ENCODE peak calls at places on chromosomes 13 and 19, in eight cellular contexts. One of them, this sample, is unnamed. For H3K36me3, the result is how much of the 10 kb centered on the place peaks cover.

GRCh38 chr19:405138-405965 is 3.6 kb downstream of the C2CD4C start:
- DNase-seq in H1: peak
- DNase-seq in HCT116: no peak
- DNase-seq in SK-N-SH: peak
- DNase-seq in endothelial cell of umbilical vein: no peak
- DNase-seq in K562: no peak
- DNase-seq in HepG2: no peak
- DNase-seq in GM12878: no peak
- DNase-seq in this sample: no peak

GRCh38 chr19:39679056-39679790 is 23.5 kb downstream of the LGALS16 start:
- DNase-seq in HepG2: no peak
- DNase-seq in GM12878: peak
- DNase-seq in SK-N-SH: no peak
- DNase-seq in K562: no peak
- DNase-seq in H1: no peak
- DNase-seq in endothelial cell of umbilical vein: no peak
- DNase-seq in HCT116: no peak
- DNase-seq in this sample: no peak

GRCh38 chr13:107421951-107422350 is 793.4 kb downstream of the LIG4 start:
- DNase-seq in HCT116: no peak
- DNase-seq in GM12878: no peak
- DNase-seq in HepG2: no peak
- DNase-seq in endothelial cell of umbilical vein: no peak
- DNase-seq in K562: no peak
- DNase-seq in H1: no peak
- DNase-seq in SK-N-SH: no peak
- DNase-seq in this sample: no peak

GRCh38 chr19:38892841-38893240 is 6.6 kb downstream of the SIRT2 start:
- DNase-seq in endothelial cell of umbilical vein: no peak
- DNase-seq in GM12878: no peak
- DNase-seq in HCT116: no peak
- DNase-seq in K562: no peak
- DNase-seq in HepG2: no peak
- DNase-seq in H1: no peak
- DNase-seq in SK-N-SH: no peak
- DNase-seq in this sample: peak

GRCh38 chr13:101552286-101552685 is 99.8 kb downstream of the ITGBL1 start:
- DNase-seq in H1: no peak
- DNase-seq in GM12878: no peak
- DNase-seq in SK-N-SH: no peak
- DNase-seq in HCT116: no peak
- DNase-seq in K562: no peak
- DNase-seq in HepG2: no peak
- DNase-seq in endothelial cell of umbilical vein: no peak
- DNase-seq in this sample: no peak

GRCh38 chr13:29550589-29550988 is 44.9 kb downstream of the SLC7A1 start:
- DNase-seq in HepG2: no peak
- DNase-seq in endothelial cell of umbilical vein: no peak
- DNase-seq in GM12878: no peak
- DNase-seq in H1: no peak
- DNase-seq in HCT116: no peak
- DNase-seq in SK-N-SH: no peak
- DNase-seq in K562: no peak
- DNase-seq in this sample: no peak

GRCh38 chr19:4868286-4868834 is 893 bp upstream of the PLIN3 start:
- DNase-seq in H1: no peak
- DNase-seq in endothelial cell of umbilical vein: no peak
- DNase-seq in GM12878: no peak
- DNase-seq in SK-N-SH: no peak
- DNase-seq in HCT116: no peak
- DNase-seq in HepG2: no peak
- DNase-seq in K562: peak
- DNase-seq in this sample: no peak

GRCh38 chr13:113963376-113963775 is 10.5 kb downstream of the C13orf46 start:
- DNase-seq in K562: no peak
- DNase-seq in GM12878: no peak
- DNase-seq in endothelial cell of umbilical vein: no peak
- DNase-seq in HCT116: no peak
- DNase-seq in HepG2: no peak
- DNase-seq in H1: no peak
- DNase-seq in SK-N-SH: no peak
- DNase-seq in this sample: no peak

GRCh38 chr19:33766623-33767022 is 30.0 kb upstream of the KCTD15 start:
- DNase-seq in HCT116: no peak
- DNase-seq in K562: no peak
- DNase-seq in H1: no peak
- DNase-seq in GM12878: no peak
- DNase-seq in HepG2: no peak
- DNase-seq in SK-N-SH: no peak
- DNase-seq in endothelial cell of umbilical vein: no peak
- DNase-seq in this sample: no peak

GRCh38 chr19:3977242-3978143 is 6.6 kb upstream of the DAPK3 start:
- DNase-seq in HCT116: no peak
- DNase-seq in endothelial cell of umbilical vein: no peak
- DNase-seq in GM12878: no peak
- DNase-seq in H1: peak
- DNase-seq in K562: peak
- DNase-seq in SK-N-SH: peak
- DNase-seq in HepG2: no peak
- DNase-seq in this sample: peak

GRCh38 chr13:100290165-100290801 is 201.4 kb downstream of the PCCA start:
- DNase-seq in K562: no peak
- DNase-seq in HCT116: no peak
- DNase-seq in GM12878: no peak
- DNase-seq in HepG2: peak
- DNase-seq in endothelial cell of umbilical vein: no peak
- DNase-seq in SK-N-SH: no peak
- DNase-seq in H1: no peak
- DNase-seq in this sample: no peak

GRCh38 chr13:106530907-106531520 is 4.4 kb downstream of the EFNB2 start:
- DNase-seq in H1: no peak
- DNase-seq in HepG2: no peak
- DNase-seq in GM12878: no peak
- DNase-seq in HCT116: no peak
- DNase-seq in endothelial cell of umbilical vein: peak
- DNase-seq in K562: no peak
- DNase-seq in SK-N-SH: no peak
- DNase-seq in this sample: no peak

GRCh38 chr19:7989071-7989575 is 16.3 kb downstream of the ELAVL1 start:
- DNase-seq in HCT116: no peak
- DNase-seq in HepG2: no peak
- DNase-seq in GM12878: no peak
- DNase-seq in SK-N-SH: no peak
- DNase-seq in K562: no peak
- DNase-seq in endothelial cell of umbilical vein: no peak
- DNase-seq in H1: no peak
- DNase-seq in this sample: no peak

GRCh38 chr13:33918199-33918932 is 100.4 kb downstream of the RFC3 start:
- DNase-seq in HCT116: no peak
- DNase-seq in endothelial cell of umbilical vein: peak
- DNase-seq in SK-N-SH: no peak
- DNase-seq in K562: no peak
- DNase-seq in HepG2: no peak
- DNase-seq in H1: no peak
- DNase-seq in GM12878: no peak
- DNase-seq in this sample: no peak

GRCh38 chr19:41431426-41432386 is 4.5 kb upstream of the B3GNT8 start:
- DNase-seq in SK-N-SH: no peak
- DNase-seq in GM12878: no peak
- DNase-seq in K562: no peak
- DNase-seq in endothelial cell of umbilical vein: peak
- DNase-seq in H1: no peak
- DNase-seq in HepG2: peak
- DNase-seq in HCT116: no peak
- DNase-seq in this sample: peak

GRCh38 chr13:51017516-51017915 is 93.6 kb downstream of the C13orf42 start:
- DNase-seq in K562: no peak
- DNase-seq in SK-N-SH: no peak
- DNase-seq in endothelial cell of umbilical vein: no peak
- DNase-seq in H1: no peak
- DNase-seq in GM12878: no peak
- DNase-seq in HCT116: no peak
- DNase-seq in HepG2: no peak
- DNase-seq in this sample: no peak

GRCh38 chr13:107347641-107348369 is 779.9 kb upstream of the ARGLU1 start:
- DNase-seq in endothelial cell of umbilical vein: no peak
- DNase-seq in K562: no peak
- DNase-seq in HepG2: no peak
- DNase-seq in GM12878: no peak
- DNase-seq in SK-N-SH: no peak
- DNase-seq in HCT116: no peak
- DNase-seq in H1: no peak
- DNase-seq in this sample: no peak

GRCh38 chr13:35472308-35473008 is 4.0 kb downstream of the MAB21L1 start:
- DNase-seq in H1: no peak
- DNase-seq in HepG2: no peak
- DNase-seq in GM12878: no peak
- DNase-seq in K562: no peak
- DNase-seq in endothelial cell of umbilical vein: no peak
- DNase-seq in HCT116: no peak
- DNase-seq in SK-N-SH: peak
- DNase-seq in this sample: peak

GRCh38 chr19:4477034-4477801 is 5.1 kb downstream of the HDGFL2 start:
- DNase-seq in GM12878: no peak
- DNase-seq in endothelial cell of umbilical vein: no peak
- DNase-seq in K562: no peak
- DNase-seq in SK-N-SH: no peak
- DNase-seq in HCT116: no peak
- DNase-seq in HepG2: no peak
- DNase-seq in H1: no peak
- DNase-seq in this sample: no peak

GRCh38 chr19:38024991-38025716 is 118.1 kb downstream of the SIPA1L3 start:
- DNase-seq in GM12878: no peak
- DNase-seq in HCT116: no peak
- DNase-seq in HepG2: no peak
- DNase-seq in endothelial cell of umbilical vein: no peak
- DNase-seq in K562: peak
- DNase-seq in H1: no peak
- DNase-seq in SK-N-SH: no peak
- DNase-seq in this sample: peak

DNA sequence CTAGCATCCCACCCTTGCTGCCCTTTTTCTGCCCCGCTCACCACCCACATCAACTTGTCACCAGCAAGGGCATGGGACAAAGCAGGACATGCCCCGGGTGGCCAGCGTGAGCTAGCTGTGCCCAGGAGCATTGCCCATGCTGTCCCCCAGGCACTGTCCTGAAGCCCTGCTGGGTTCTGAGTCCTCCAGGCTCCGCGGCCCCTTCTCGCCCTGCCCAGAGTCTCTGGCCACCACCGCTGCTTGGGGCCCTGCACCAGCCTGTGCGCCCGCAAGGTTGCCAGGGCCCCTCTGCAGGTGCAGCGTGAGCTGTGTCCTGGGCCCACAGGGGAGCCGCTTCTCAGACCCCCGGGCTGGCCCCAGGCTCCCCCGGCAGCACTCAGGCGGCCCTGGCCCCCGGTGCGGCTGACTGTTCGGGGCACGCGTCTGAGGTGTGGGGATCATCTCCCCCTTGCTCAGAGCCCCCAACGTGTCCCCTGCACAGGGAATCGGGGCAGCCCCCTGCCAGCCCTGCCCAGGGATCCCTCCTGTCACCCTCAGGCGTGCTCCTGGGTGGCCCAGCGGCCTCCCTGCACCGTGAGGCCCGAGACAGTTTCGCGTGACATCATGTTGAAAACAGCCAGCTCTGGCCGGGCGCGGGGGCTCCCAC is 4.1 kb downstream of the CSNK1G2 start:
- DNase-seq in GM12878: no peak
- DNase-seq in HepG2: no peak
- DNase-seq in SK-N-SH: no peak
- DNase-seq in K562: no peak
- DNase-seq in endothelial cell of umbilical vein: no peak
- DNase-seq in HCT116: no peak
- DNase-seq in H1: no peak
- DNase-seq in this sample: no peak
- H3K36me3 ChIP-seq in GM12878: under half
- H3K36me3 ChIP-seq in HepG2: under half
- H3K36me3 ChIP-seq in SK-N-SH: under half
- H3K36me3 ChIP-seq in K562: under half
- H3K36me3 ChIP-seq in endothelial cell of umbilical vein: under half
- H3K36me3 ChIP-seq in HCT116: under half
- H3K36me3 ChIP-seq in H1: under half
- H3K36me3 ChIP-seq in this sample: under half

DNA sequence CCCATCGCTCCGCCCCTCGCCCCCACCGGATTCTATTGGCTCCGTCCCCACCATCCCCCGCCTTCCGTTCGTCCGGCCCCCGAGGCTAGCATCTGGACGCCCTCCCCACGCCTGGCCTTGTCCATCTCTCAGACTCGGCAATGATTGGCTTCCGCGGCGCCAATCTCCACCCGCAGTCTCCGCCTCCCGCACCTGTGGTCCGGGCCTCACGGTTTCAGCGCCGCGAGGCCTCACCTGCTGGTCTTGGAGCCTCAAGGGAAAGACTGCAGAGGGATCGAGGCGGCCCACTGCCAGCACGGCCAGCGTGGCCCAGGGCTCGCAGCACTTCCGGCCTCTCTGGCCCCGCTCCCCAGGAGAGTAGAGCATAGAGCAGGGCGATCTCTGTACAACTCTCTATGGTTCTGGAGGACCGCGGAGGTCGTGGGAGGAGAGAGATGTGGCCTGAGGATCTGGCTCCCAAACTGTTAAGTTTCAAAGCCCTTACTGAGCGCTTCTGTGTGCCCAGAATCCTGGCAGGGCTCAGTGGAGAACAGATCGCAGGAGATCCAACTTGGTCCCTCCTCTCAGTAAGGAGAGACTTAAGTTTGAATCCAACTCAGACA is at the start of gene ERCC1:
- DNase-seq in H1: peak
- DNase-seq in GM12878: peak
- DNase-seq in K562: peak
- DNase-seq in SK-N-SH: peak
- DNase-seq in HepG2: peak
- DNase-seq in endothelial cell of umbilical vein: peak
- DNase-seq in HCT116: peak
- DNase-seq in this sample: peak
- H2AFZ ChIP-seq in H1: peak
- H2AFZ ChIP-seq in GM12878: peak
- H2AFZ ChIP-seq in K562: peak
- H2AFZ ChIP-seq in SK-N-SH: peak
- H2AFZ ChIP-seq in HepG2: no peak
- H2AFZ ChIP-seq in endothelial cell of umbilical vein: no peak
- H2AFZ ChIP-seq in HCT116: no peak
- H2AFZ ChIP-seq in this sample: peak

GRCh38 chr13:95160112-95160906 is 140.9 kb downstream of the ABCC4 start:
- DNase-seq in SK-N-SH: no peak
- DNase-seq in H1: no peak
- DNase-seq in GM12878: no peak
- DNase-seq in K562: no peak
- DNase-seq in HepG2: peak
- DNase-seq in HCT116: no peak
- DNase-seq in endothelial cell of umbilical vein: no peak
- DNase-seq in this sample: no peak
- TF ChIP-seq POLR2AphosphoS5 in SK-N-SH: no peak
- TF ChIP-seq POLR2AphosphoS5 in H1: no peak
- TF ChIP-seq POLR2AphosphoS5 in GM12878: no peak
- TF ChIP-seq POLR2AphosphoS5 in K562: no peak
- TF ChIP-seq POLR2AphosphoS5 in HepG2: no peak
- TF ChIP-seq POLR2AphosphoS5 in HCT116: no peak
- TF ChIP-seq POLR2AphosphoS5 in endothelial cell of umbilical vein: no peak
- TF ChIP-seq POLR2AphosphoS5 in this sample: no peak

GRCh38 chr19:15401397-15401710 is 17.4 kb downstream of the AKAP8L start:
- DNase-seq in HepG2: no peak
- DNase-seq in GM12878: no peak
- DNase-seq in endothelial cell of umbilical vein: no peak
- DNase-seq in HCT116: no peak
- DNase-seq in SK-N-SH: no peak
- DNase-seq in H1: no peak
- DNase-seq in K562: no peak
- DNase-seq in this sample: no peak
- H3K36me3 ChIP-seq in HepG2: half or more
- H3K36me3 ChIP-seq in GM12878: half or more
- H3K36me3 ChIP-seq in endothelial cell of umbilical vein: under half
- H3K36me3 ChIP-seq in HCT116: under half
- H3K36me3 ChIP-seq in SK-N-SH: under half
- H3K36me3 ChIP-seq in H1: under half
- H3K36me3 ChIP-seq in K562: half or more
- H3K36me3 ChIP-seq in this sample: under half